ENCODE peak calls at places on chromosome 17, in four cellular contexts. C is GM12878, R is GM12891, Y is H1. B is an unnamed sample.

GRCh38 chr17:46889519-46889918 is 33.4 kb upstream of the GOSR2 start:
- DNase-seq in R (no peak), Y (no peak), C (no peak), B (no peak)

GRCh38 chr17:61461586-61461966 is 9.4 kb downstream of the TBX4 start:
- DNase-seq in C (no peak), Y (no peak), R (no peak), B (no peak)

GRCh38 chr17:42518755-42519545 is 17.1 kb upstream of the NAGLU start:
- DNase-seq in Y (no peak), R (no peak), C (no peak), B (no peak)

GRCh38 chr17:10772425-10773380 is 31.2 kb downstream of the TMEM238L start:
- DNase-seq in C (no peak), R (peak; percentile 23), Y (peak; percentile 53), B (no peak)

GRCh38 chr17:75773808-75774470 is 8.9 kb upstream of the GALK1 start:
- DNase-seq in Y (no peak), R (no peak), C (no peak), B (no peak)

GRCh38 chr17:81386646-81387234 is 8.5 kb upstream of the BAHCC1 start:
- DNase-seq in C (no peak), R (no peak), Y (no peak), B (no peak)

GRCh38 chr17:18185391-18185790 is 1.8 kb downstream of the ALKBH5 start:
- DNase-seq in R (no peak), C (no peak), Y (no peak), B (no peak)

GRCh38 chr17:72946696-72947095 is 145.8 kb downstream of the SLC39A11 start:
- DNase-seq in C (no peak), Y (no peak), R (no peak), B (no peak)

GRCh38 chr17:72270530-72270929 is 149.7 kb downstream of the SOX9 start:
- DNase-seq in C (no peak), R (no peak), Y (no peak), B (no peak)

GRCh38 chr17:30551666-30552339 is 74.6 kb downstream of the GOSR1 start:
- DNase-seq in R (no peak), C (no peak), Y (no peak), B (no peak)

GRCh38 chr17:27762527-27763305 is 37.6 kb downstream of the NOS2 start:
- DNase-seq in Y (no peak), R (no peak), C (no peak), B (no peak)

GRCh38 chr17:80318166-80318565 is 57.5 kb downstream of the RNF213 start:
- DNase-seq in R (no peak), C (no peak), Y (no peak), B (no peak)

GRCh38 chr17:28552201-28552999 is at the start of gene UNC119:
- DNase-seq in Y (no peak), R (peak; percentile 87), C (no peak), B (peak; percentile 90)

GRCh38 chr17:58200024-58200633 is 7.6 kb downstream of the EPX start:
- DNase-seq in R (peak; percentile 57), C (no peak), Y (peak; percentile 27), B (peak; percentile 57)

GRCh38 chr17:82457071-82457789 is 1.3 kb upstream of the NARF start:
- DNase-seq in R (no peak), C (no peak), Y (no peak), B (no peak)

GRCh38 chr17:64115871-64116534 is 13.9 kb downstream of the ERN1 start:
- DNase-seq in R (no peak), Y (no peak), C (no peak), B (no peak)

GRCh38 chr17:30376621-30377452 is 1.9 kb upstream of the CPD start:
- DNase-seq in Y (no peak), R (no peak), C (peak; percentile 40), B (no peak)

GRCh38 chr17:40451420-40451819 is 8.2 kb downstream of the IGFBP4 start:
- DNase-seq in R (no peak), C (no peak), Y (no peak), B (no peak)

GRCh38 chr17:45366049-45366448 is 49.2 kb upstream of the MAP3K14 start:
- DNase-seq in R (no peak), C (no peak), Y (no peak), B (no peak)

GRCh38 chr17:44956998-44957981 is 9.7 kb upstream of the KIF18B start:
- DNase-seq in R (no peak), C (no peak), Y (no peak), B (no peak)

GRCh38 chr17:47207143-47208067 is 1.7 kb upstream of the MYL4 start:
- DNase-seq in C (no peak), Y (no peak), R (no peak), B (no peak)

GRCh38 chr17:39357488-39357887 is 43.9 kb downstream of the FBXL20 start:
- DNase-seq in C (no peak), Y (no peak), R (no peak), B (no peak)

GRCh38 chr17:9414471-9414870 is 161.1 kb downstream of the STX8 start:
- DNase-seq in C (peak; percentile 89), R (peak; percentile 55), Y (no peak), B (peak; percentile 52)

GRCh38 chr17:73455767-73456166 is 144.0 kb upstream of the CDC42EP4 start:
- DNase-seq in C (no peak), Y (no peak), R (no peak), B (no peak)

GRCh38 chr17:59105852-59106462 is 723 bp downstream of the TRIM37 start:
- DNase-seq in R (peak; percentile 24), Y (no peak), C (no peak), B (peak; percentile 16)

GRCh38 chr17:67056746-67057490 is 12.6 kb downstream of the CACNG1 start:
- DNase-seq in C (no peak), Y (no peak), R (no peak), B (no peak)

GRCh38 chr17:17387461-17388362 is 84.5 kb downstream of the NT5M start:
- DNase-seq in R (no peak), Y (peak; percentile 47), C (no peak), B (no peak)

GRCh38 chr17:44655983-44656700 is at the start of gene MEIOC:
- DNase-seq in C (no peak), R (peak; percentile 7), Y (peak; percentile 61), B (peak; percentile 27)

GRCh38 chr17:73973881-73974409 is 229.5 kb upstream of the RPL38 start:
- DNase-seq in C (no peak), R (no peak), Y (no peak), B (no peak)

GRCh38 chr17:75684924-75685323 is 17.8 kb downstream of the SAP30BP start:
- DNase-seq in R (no peak), C (no peak), Y (no peak), B (no peak)

GRCh38 chr17:29059281-29059680 is 16.3 kb downstream of the PIPOX start:
- DNase-seq in R (no peak), C (no peak), Y (no peak), B (no peak)

GRCh38 chr17:7710341-7710740 is 5.3 kb downstream of the EFNB3 start:
- DNase-seq in C (no peak), Y (no peak), R (no peak), B (no peak)

DNA sequence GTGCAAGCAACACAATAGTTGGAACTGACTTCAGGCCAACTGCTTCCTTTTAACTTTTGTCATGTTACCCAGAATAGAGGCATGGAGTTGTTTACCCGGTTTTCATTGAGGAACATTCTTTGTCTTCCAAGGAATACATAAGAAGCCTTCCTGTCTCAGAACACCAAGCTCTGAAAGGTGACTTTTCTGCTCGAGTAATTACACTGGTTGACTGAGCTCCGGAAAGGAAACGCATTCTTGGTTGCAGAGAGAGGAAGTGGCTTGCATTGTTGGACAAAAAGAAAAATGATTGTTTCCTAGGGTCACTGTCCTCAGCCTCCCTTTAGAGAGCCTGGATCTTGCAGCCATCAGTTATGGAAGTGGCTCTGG is 30.8 kb upstream of the SEC14L1 start:
- DNase-seq in R (no peak), Y (no peak), C (peak; percentile 60), B (peak; percentile 30)
- TF ChIP-seq TAF1 in R (no peak), Y (no peak), C (no peak), B (no peak)

GRCh38 chr17:49677933-49678847 is at the start of gene SPOP:
- DNase-seq in R (peak; percentile 86), Y (peak; percentile 100), C (peak; percentile 96), B (peak; percentile 90)
- TF ChIP-seq POLR2AphosphoS5 in R (peak; percentile 25), Y (no peak), C (peak; percentile 65), B (peak; percentile 51)

DNA sequence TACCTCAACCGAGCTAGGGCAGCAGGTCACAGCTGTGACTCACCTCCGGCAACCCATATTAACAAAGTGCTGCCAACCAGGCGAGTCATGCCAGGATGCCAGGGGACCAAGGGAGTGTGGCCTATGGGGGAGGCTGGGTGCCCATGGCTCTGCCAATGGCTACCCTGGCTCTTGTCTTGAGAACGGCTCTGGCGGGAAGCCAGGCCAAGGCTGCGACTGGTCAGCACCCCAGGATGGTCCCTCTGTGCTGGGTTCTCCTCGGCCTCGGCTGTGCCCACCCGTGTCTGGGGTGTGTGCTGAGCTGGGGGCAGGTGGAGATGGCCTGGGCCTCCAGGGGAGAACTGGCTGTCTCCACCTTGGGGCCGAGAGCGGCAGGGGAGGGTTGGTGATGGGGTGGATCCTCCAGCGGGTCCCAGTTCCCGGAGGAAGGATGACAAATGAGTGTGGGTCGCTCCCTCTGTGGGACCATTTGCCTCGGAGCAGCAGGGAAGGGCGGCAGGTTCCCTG is 75.9 kb downstream of the MRC2 start:
- DNase-seq in Y (no peak), R (no peak), C (no peak), B (no peak)
- TF ChIP-seq POLR2A in Y (no peak), R (no peak), C (no peak), B (no peak)

GRCh38 chr17:32386844-32387243 is 36.9 kb downstream of the ZNF207 start:
- DNase-seq in Y (no peak), C (no peak), R (no peak), B (no peak)
- TF ChIP-seq TAF1 in Y (no peak), C (no peak), R (no peak), B (no peak)

DNA sequence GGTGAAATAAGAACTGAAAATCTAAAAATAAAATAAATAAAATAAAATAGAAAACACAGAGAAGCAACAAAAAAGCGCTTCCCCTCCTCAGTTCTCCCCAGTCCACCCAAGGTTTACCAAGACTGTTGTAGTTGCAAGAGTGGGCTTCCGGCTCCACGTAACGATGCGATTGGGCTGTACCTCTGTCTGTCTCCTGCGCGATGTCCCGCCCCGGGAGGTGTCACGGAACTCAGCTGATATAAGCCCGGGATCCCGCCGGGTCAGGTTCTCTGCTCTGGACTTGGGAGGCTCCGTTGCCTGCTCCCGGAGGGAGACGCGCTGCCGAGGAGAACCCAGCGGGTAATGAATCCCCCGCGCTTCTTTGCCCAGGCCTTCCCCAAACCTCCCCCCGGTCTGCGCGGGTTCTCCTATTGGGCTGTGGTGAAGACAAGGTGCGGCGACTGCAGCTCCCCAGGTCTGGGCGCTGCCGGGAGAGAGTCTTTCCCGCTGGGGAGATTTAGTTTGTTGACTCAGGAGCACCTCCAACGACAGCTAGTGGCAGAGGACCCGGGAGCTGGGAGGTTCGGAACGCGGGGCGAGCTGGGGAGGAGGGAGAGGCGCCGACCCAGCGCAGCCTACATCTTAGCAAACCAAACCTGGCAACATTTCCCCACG is at the start of gene SLFN5:
- DNase-seq in Y (peak; percentile 69), C (peak; percentile 73), R (peak; percentile 79), B (peak; percentile 78)
- TF ChIP-seq POLR2AphosphoS5 in Y (peak; percentile 60), C (peak; percentile 70), R (peak; percentile 88), B (peak; percentile 94)

GRCh38 chr17:4934173-4934979 is 2.3 kb downstream of the GP1BA start:
- DNase-seq in C (no peak), R (no peak), Y (no peak), B (no peak)
- TF ChIP-seq POLR2A in C (peak; percentile 62), R (peak; percentile 60), Y (no peak), B (no peak)

B was measured in GM12892.